ENCODE peak calls at places on chromosomes 5 and 9, in five cellular contexts. N is activated T-helper 9 cell treated with anti-CD3 and anti-CD28 coated beads, Interleukin-2, amount 50 U/mL, for 16 hours; J is fibroblast of pulmonary artery; Q is A172; B is GM18507. F is an unnamed sample.

GRCh38 chr5:149735066-149735465 is 5.0 kb downstream of the PPARGC1B start:
- DNase-seq in N (no peak), J (peak; percentile 22), Q (peak; percentile 21), B (no peak), F (no peak)

GRCh38 chr9:101274971-101275670 is 109.7 kb downstream of the BAAT start:
- DNase-seq in N (no peak), J (no peak), Q (no peak), B (no peak), F (no peak)

GRCh38 chr5:126948453-126948852 is 81.9 kb downstream of the MARCHF3 start:
- DNase-seq in N (no peak), J (no peak), Q (no peak), B (no peak), F (no peak)

GRCh38 chr5:170552486-170553122 is 48.8 kb downstream of the KCNIP1 start:
- DNase-seq in N (no peak), J (peak; percentile 88), Q (peak; percentile 92), B (no peak), F (peak; percentile 9)

GRCh38 chr5:149210229-149210628 is 61.4 kb upstream of the AFAP1L1 start:
- DNase-seq in N (no peak), J (peak; percentile 35), Q (peak; percentile 97), B (no peak), F (no peak)

GRCh38 chr5:67215592-67216471 is 19.2 kb upstream of the CD180 start:
- DNase-seq in N (peak; percentile 25), J (peak; percentile 54), Q (peak; percentile 17), B (peak; percentile 49), F (no peak)

GRCh38 chr9:135123145-135123544 is 35.7 kb downstream of the OLFM1 start:
- DNase-seq in N (no peak), J (no peak), Q (peak; percentile 53), B (no peak), F (no peak)

GRCh38 chr9:20319641-20320337 is 302.5 kb downstream of the MLLT3 start:
- DNase-seq in N (no peak), J (peak; percentile 25), Q (peak; percentile 95), B (no peak), F (no peak)

GRCh38 chr5:73459366-73459765 is 10.8 kb upstream of the FOXD1 start:
- DNase-seq in N (no peak), J (no peak), Q (peak; percentile 44), B (no peak), F (no peak)

GRCh38 chr5:87393331-87393730 is 19.4 kb downstream of the CCNH start:
- DNase-seq in N (no peak), J (peak; percentile 84), Q (peak; percentile 84), B (no peak), F (no peak)

GRCh38 chr5:125412561-125413535 is 666.4 kb upstream of the ZNF608 start:
- DNase-seq in N (no peak), J (peak; percentile 85), Q (peak; percentile 75), B (no peak), F (peak; percentile 80)

GRCh38 chr9:73037613-73038012 is 84.8 kb upstream of the ALDH1A1 start:
- DNase-seq in N (no peak), J (no peak), Q (no peak), B (no peak), F (no peak)

GRCh38 chr9:95724253-95724991 is 151.1 kb upstream of the ERCC6L2 start:
- DNase-seq in N (peak; percentile 16), J (no peak), Q (no peak), B (peak; percentile 55), F (no peak)

GRCh38 chr5:41370482-41370881 is 139.9 kb downstream of the PLCXD3 start:
- DNase-seq in N (no peak), J (no peak), Q (no peak), B (no peak), F (no peak)

GRCh38 chr5:176901260-176902101 is 2.3 kb upstream of the HK3 start:
- DNase-seq in N (no peak), J (no peak), Q (no peak), B (peak; percentile 30), F (no peak)

GRCh38 chr5:103487822-103488493 is 74.6 kb downstream of the NUDT12 start:
- DNase-seq in N (no peak), J (no peak), Q (no peak), B (no peak), F (no peak)

GRCh38 chr9:19934301-19934868 is 145.5 kb upstream of the SLC24A2 start:
- DNase-seq in N (peak; percentile 1), J (peak; percentile 42), Q (no peak), B (no peak), F (no peak)

GRCh38 chr5:37198842-37199241 is 50.3 kb downstream of the CPLANE1 start:
- DNase-seq in N (no peak), J (peak; percentile 51), Q (peak; percentile 9), B (no peak), F (no peak)

GRCh38 chr9:38432922-38433510 is 8.8 kb upstream of the IGFBPL1 start:
- DNase-seq in N (no peak), J (peak; percentile 64), Q (peak; percentile 16), B (no peak), F (no peak)

GRCh38 chr5:124614836-124615235 is 131.6 kb downstream of the ZNF608 start:
- DNase-seq in N (no peak), J (no peak), Q (no peak), B (no peak), F (no peak)

GRCh38 chr5:13739462-13739861 is 205.0 kb downstream of the DNAH5 start:
- DNase-seq in N (no peak), J (no peak), Q (no peak), B (no peak), F (no peak)

GRCh38 chr9:94611638-94612068 is 18.0 kb upstream of the FBP2 start:
- DNase-seq in N (peak; percentile 6), J (no peak), Q (peak; percentile 23), B (no peak), F (no peak)

GRCh38 chr5:57176350-57176857 is 2.5 kb downstream of the GPBP1 start:
- DNase-seq in N (no peak), J (peak; percentile 40), Q (peak; percentile 25), B (no peak), F (no peak)

GRCh38 chr5:93874080-93874479 is 132.7 kb upstream of the POU5F2 start:
- DNase-seq in N (no peak), J (peak; percentile 61), Q (peak; percentile 4), B (no peak), F (no peak)

GRCh38 chr9:88821749-88822106 is 169.5 kb upstream of the S1PR3 start:
- DNase-seq in N (no peak), J (no peak), Q (no peak), B (no peak), F (no peak)

GRCh38 chr9:755454-756381 is 85.8 kb upstream of the DMRT1 start:
- DNase-seq in N (no peak), J (peak; percentile 87), Q (peak; percentile 96), B (no peak), F (no peak)

GRCh38 chr5:80487829-80488708 is at the start of gene FAM151B:
- DNase-seq in N (peak; percentile 53), J (peak; percentile 88), Q (peak; percentile 87), B (peak; percentile 64), F (peak; percentile 89)

GRCh38 chr5:107543868-107544267 is 126.9 kb downstream of the EFNA5 start:
- DNase-seq in N (no peak), J (no peak), Q (no peak), B (no peak), F (no peak)

GRCh38 chr5:157366741-157367684 is 93.0 kb upstream of the NIPAL4 start:
- DNase-seq in N (no peak), J (peak; percentile 86), Q (peak; percentile 38), B (no peak), F (no peak)

GRCh38 chr9:94612071-94612470 is 18.4 kb upstream of the FBP2 start:
- DNase-seq in N (no peak), J (no peak), Q (no peak), B (no peak), F (no peak)

GRCh38 chr5:157818368-157818767 is 40.6 kb downstream of the CLINT1 start:
- DNase-seq in N (no peak), J (no peak), Q (no peak), B (no peak), F (no peak)

GRCh38 chr5:147310059-147310704 is 75.4 kb downstream of the STK32A start:
- DNase-seq in N (no peak), J (peak; percentile 69), Q (peak; percentile 96), B (no peak), F (no peak)

GRCh38 chr9:109953813-109954489 is 174.0 kb downstream of the PALM2AKAP2 start:
- DNase-seq in N (no peak), J (no peak), Q (no peak), B (no peak), F (no peak)

GRCh38 chr9:122107291-122107805 is 14.2 kb upstream of the TTLL11 start:
- DNase-seq in N (no peak), J (no peak), Q (no peak), B (no peak), F (no peak)

F was measured in neuronal stem cell.